ENCODE peak calls at places on chromosomes 6 and 20, in four cellular contexts. F is fibroblast of lung, C is HepG2, E is mesendoderm. U is an unnamed sample.

GRCh38 chr6:105374010-105374420 is 28.9 kb downstream of the PREP start:
- DNase-seq in E (no peak), C (peak; percentile 87), F (peak; percentile 60), U (no peak)

GRCh38 chr6:125598422-125598821 is 151.0 kb upstream of the HEY2 start:
- DNase-seq in C (no peak), E (peak; percentile 20), F (peak; percentile 39), U (peak; percentile 54)

GRCh38 chr20:50957798-50958732 is at the start of gene DPM1:
- DNase-seq in F (peak; percentile 30), C (peak; percentile 71), E (peak; percentile 93), U (peak; percentile 97)

GRCh38 chr20:1185781-1186334 is 1.1 kb upstream of the TMEM74B start:
- DNase-seq in E (peak; percentile 82), C (peak; percentile 63), F (peak; percentile 20), U (peak; percentile 82)

GRCh38 chr6:24547243-24547642 is 52.5 kb downstream of the ALDH5A1 start:
- DNase-seq in F (peak; percentile 5), E (peak; percentile 63), C (peak; percentile 32), U (peak; percentile 75)

GRCh38 chr20:2163757-2164156 is 62.1 kb downstream of the STK35 start:
- DNase-seq in E (no peak), C (no peak), F (no peak), U (no peak)

GRCh38 chr6:73631849-73632248 is 21.9 kb downstream of the SLC17A5 start:
- DNase-seq in E (no peak), C (no peak), F (peak; percentile 44), U (no peak)

GRCh38 chr20:35953411-35954199 is 697 bp downstream of the SCAND1 start:
- DNase-seq in F (peak; percentile 51), E (peak; percentile 61), C (no peak), U (peak; percentile 83)

GRCh38 chr6:106997392-106998257 is 23.1 kb upstream of the CD24 start:
- DNase-seq in F (peak; percentile 39), C (peak; percentile 74), E (peak; percentile 82), U (peak; percentile 88)

GRCh38 chr6:2448826-2449571 is 203.6 kb upstream of the GMDS start:
- DNase-seq in F (peak; percentile 70), C (peak; percentile 72), E (peak; percentile 84), U (peak; percentile 85)

GRCh38 chr6:122178988-122179387 is 220.5 kb upstream of the HSF2 start:
- DNase-seq in F (no peak), C (no peak), E (no peak), U (no peak)
- H3K27me3 ChIP-seq in F (no peaks in the 10 kb centered on the region), C (no peaks in the 10 kb centered on the region), E (no peaks in the 10 kb centered on the region), U (no peaks in the 10 kb centered on the region)

GRCh38 chr6:52572536-52572935 is 4.3 kb downstream of the TRAM2 start:
- DNase-seq in E (no peak), F (no peak), C (no peak), U (no peak)

GRCh38 chr6:52574709-52575489 is 2.0 kb downstream of the TRAM2 start:
- DNase-seq in C (no peak), F (peak; percentile 67), E (no peak), U (no peak)

GRCh38 chr6:52575490-52575868 is 1.4 kb downstream of the TRAM2 start:
- DNase-seq in F (peak; percentile 36), E (no peak), C (no peak), U (no peak)

GRCh38 chr6:52571099-52571755 is 5.6 kb downstream of the TRAM2 start:
- DNase-seq in F (no peak), E (peak; percentile 84), C (no peak), U (no peak)

GRCh38 chr6:52573295-52573694 is 3.6 kb downstream of the TRAM2 start:
- DNase-seq in F (peak; percentile 67), C (no peak), E (peak; percentile 74), U (no peak)
- H3K27ac ChIP-seq in F (peak overlapping the region; percentile 87), C (peak overlapping the region; percentile 20), E (no peak overlapping the region), U (no peak overlapping the region)

DNA sequence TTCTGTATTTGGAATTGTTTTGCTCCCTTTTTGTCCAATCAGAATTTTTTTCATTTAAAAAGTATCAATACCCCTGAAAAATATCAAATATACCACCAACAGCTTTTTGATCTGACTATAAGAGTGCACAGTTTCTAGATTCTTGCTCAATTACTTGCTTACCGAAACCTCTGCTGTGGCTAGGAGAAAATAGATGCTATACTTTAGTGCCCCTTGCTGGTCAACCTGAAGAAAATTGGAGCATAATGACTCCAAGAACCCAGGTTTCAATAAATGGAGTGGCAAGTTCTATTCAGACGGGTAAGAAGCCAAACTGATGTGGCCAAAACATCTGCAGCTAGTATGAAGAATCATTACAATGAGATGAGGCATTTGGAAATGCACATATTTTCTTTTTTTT is 91.4 kb upstream of the SASH1 start:
- DNase-seq in F (peak; percentile 72), E (peak; percentile 52), C (peak; percentile 37), U (peak; percentile 77)
- H3K9ac ChIP-seq in F (no peak overlapping the region), E (no peak overlapping the region), C (no peak overlapping the region), U (no peak overlapping the region)

GRCh38 chr20:63016514-63017075 is 9.8 kb upstream of the BHLHE23 start:
- DNase-seq in E (no peak), F (no peak), C (no peak), U (no peak)
- H3K27me3 ChIP-seq in E (peaks cover 5% of the 10 kb centered on the region), F (peaks cover 43% of the 10 kb centered on the region), C (peaks cover 48% of the 10 kb centered on the region), U (no peaks in the 10 kb centered on the region)

GRCh38 chr6:44269921-44270525 is at the start of gene TMEM151B:
- DNase-seq in E (no peak), C (no peak), F (no peak), U (peak; percentile 54)

GRCh38 chr6:44272529-44272928 is 2.3 kb downstream of the TMEM151B start:
- DNase-seq in C (no peak), E (no peak), F (no peak), U (no peak)

GRCh38 chr6:44270526-44271405 is 516 bp downstream of the TMEM151B start:
- DNase-seq in E (peak; percentile 55), C (no peak), F (no peak), U (no peak)

GRCh38 chr6:44271914-44272313 is 1.7 kb downstream of the TMEM151B start:
- DNase-seq in F (no peak), C (no peak), E (no peak), U (no peak)

GRCh38 chr6:44271406-44271723 is 1.1 kb downstream of the TMEM151B start:
- DNase-seq in F (no peak), C (no peak), E (no peak), U (no peak)
- H3K27ac ChIP-seq in F (no peak overlapping the region), C (no peak overlapping the region), E (no peak overlapping the region), U (no peak overlapping the region)

GRCh38 chr6:11650711-11651110 is 113.2 kb downstream of the TMEM170B start:
- DNase-seq in F (no peak), E (peak; percentile 44), C (no peak), U (no peak)

GRCh38 chr6:11656486-11656885 is 118.9 kb downstream of the TMEM170B start:
- DNase-seq in F (no peak), C (no peak), E (peak; percentile 37), U (no peak)

GRCh38 chr6:11650297-11650696 is 112.7 kb downstream of the TMEM170B start:
- DNase-seq in F (peak; percentile 92), E (peak; percentile 97), C (no peak), U (no peak)

GRCh38 chr6:11654876-11655275 is 117.3 kb downstream of the TMEM170B start:
- DNase-seq in C (no peak), E (no peak), F (peak; percentile 66), U (no peak)

GRCh38 chr6:11653028-11653583 is 115.6 kb downstream of the TMEM170B start:
- DNase-seq in F (peak; percentile 95), E (peak; percentile 99), C (peak; percentile 15), U (peak; percentile 86)
- H3K9ac ChIP-seq in F (no peak overlapping the region), E (peak overlapping the region; percentile 21), C (no peak overlapping the region), U (no peak overlapping the region)